ENCODE peak calls at places on chromosomes 13 and 19, in five cellular contexts. One of them, this sample, is unnamed.

GRCh38 chr19:14775855-14776254 is 2.5 kb downstream of the ADGRE2 start:
- DNase-seq in H1: no peak
- DNase-seq in HepG2: no peak
- DNase-seq in K562: peak
- DNase-seq in GM12878: no peak
- DNase-seq in this sample: no peak

GRCh38 chr13:76808927-76809326 is 77.3 kb downstream of the KCTD12 start:
- DNase-seq in H1: no peak
- DNase-seq in HepG2: no peak
- DNase-seq in GM12878: no peak
- DNase-seq in K562: no peak
- DNase-seq in this sample: no peak

GRCh38 chr19:38233740-38234251 is 9.8 kb upstream of the DPF1 start:
- DNase-seq in K562: peak
- DNase-seq in GM12878: no peak
- DNase-seq in HepG2: peak
- DNase-seq in H1: no peak
- DNase-seq in this sample: peak

GRCh38 chr19:37695144-37695899 is 24.2 kb downstream of the ZNF607 start:
- DNase-seq in HepG2: no peak
- DNase-seq in GM12878: no peak
- DNase-seq in K562: no peak
- DNase-seq in H1: no peak
- DNase-seq in this sample: no peak

GRCh38 chr13:20525601-20526544 is at the start of gene CRYL1:
- DNase-seq in GM12878: peak
- DNase-seq in K562: peak
- DNase-seq in H1: no peak
- DNase-seq in HepG2: peak
- DNase-seq in this sample: peak

GRCh38 chr19:41606215-41606837 is 20.5 kb downstream of the CEACAM4 start:
- DNase-seq in GM12878: no peak
- DNase-seq in HepG2: no peak
- DNase-seq in H1: no peak
- DNase-seq in K562: no peak
- DNase-seq in this sample: no peak

GRCh38 chr13:28204043-28204442 is 65.7 kb downstream of the PAN3 start:
- DNase-seq in K562: no peak
- DNase-seq in GM12878: no peak
- DNase-seq in H1: no peak
- DNase-seq in HepG2: peak
- DNase-seq in this sample: no peak

GRCh38 chr19:40740747-40741146 is 9.5 kb downstream of the ACTMAP start:
- DNase-seq in HepG2: no peak
- DNase-seq in GM12878: no peak
- DNase-seq in H1: no peak
- DNase-seq in K562: no peak
- DNase-seq in this sample: no peak

GRCh38 chr19:2659856-2660432 is 42.5 kb downstream of the GNG7 start:
- DNase-seq in HepG2: no peak
- DNase-seq in GM12878: no peak
- DNase-seq in H1: no peak
- DNase-seq in K562: no peak
- DNase-seq in this sample: no peak

GRCh38 chr13:30796132-30796832 is 60.9 kb downstream of the ALOX5AP start:
- DNase-seq in GM12878: peak
- DNase-seq in K562: no peak
- DNase-seq in HepG2: no peak
- DNase-seq in H1: no peak
- DNase-seq in this sample: peak
- TF ChIP-seq HDAC2 in GM12878: no peak
- TF ChIP-seq HDAC2 in K562: no peak
- TF ChIP-seq HDAC2 in HepG2: no peak
- TF ChIP-seq HDAC2 in H1: no peak
- TF ChIP-seq HDAC2 in this sample: no peak

GRCh38 chr13:40318366-40318765 is 348.1 kb downstream of the FOXO1 start:
- DNase-seq in H1: no peak
- DNase-seq in K562: no peak
- DNase-seq in HepG2: no peak
- DNase-seq in GM12878: no peak
- DNase-seq in this sample: no peak
- TF ChIP-seq KDM1A in H1: no peak
- TF ChIP-seq KDM1A in K562: no peak
- TF ChIP-seq KDM1A in HepG2: no peak
- TF ChIP-seq KDM1A in GM12878: no peak
- TF ChIP-seq KDM1A in this sample: no peak

DNA sequence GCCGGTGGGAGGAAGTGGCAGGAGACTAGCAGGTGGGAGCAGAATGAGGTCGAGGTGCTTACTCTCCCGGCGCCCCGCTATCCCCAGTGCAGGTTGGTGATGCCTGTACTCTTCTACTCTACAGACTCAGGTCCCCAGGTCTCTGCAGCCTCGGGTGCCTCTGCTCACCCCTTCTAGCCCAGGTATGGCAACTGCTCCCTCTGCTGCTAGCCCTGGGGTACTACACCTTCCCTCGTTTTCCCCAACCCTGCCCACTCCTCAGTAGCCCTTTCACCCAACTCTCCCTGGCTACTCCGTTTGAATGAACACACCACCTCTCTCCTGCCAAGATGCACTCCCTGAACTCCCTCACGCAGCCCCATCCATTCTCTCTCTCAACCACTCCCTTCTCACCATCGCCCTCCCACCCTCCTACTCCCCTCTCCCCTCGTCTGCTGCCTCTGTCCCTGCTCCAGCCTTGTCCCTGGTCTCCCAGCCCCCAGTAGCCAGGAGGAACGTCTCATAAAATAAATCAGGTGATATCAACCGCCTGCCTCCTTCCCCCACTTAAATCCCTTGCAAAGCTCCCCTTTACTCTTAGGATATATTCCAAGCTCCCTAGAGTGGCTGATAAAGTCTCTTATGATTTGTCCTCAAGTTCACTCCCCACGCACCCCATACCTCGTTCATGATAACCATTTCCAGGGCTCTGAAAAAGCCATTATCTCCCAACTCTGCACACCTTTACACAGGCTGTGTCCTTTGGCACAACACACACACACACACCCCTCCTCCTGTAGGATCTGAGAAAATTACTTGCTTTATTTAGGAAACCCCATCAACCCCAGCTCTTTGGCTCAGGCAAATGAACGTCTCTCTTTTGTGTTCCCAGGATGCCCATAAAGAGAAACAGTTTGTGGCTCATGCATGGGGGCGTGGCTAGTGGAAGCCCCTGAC is 8.2 kb upstream of the MEIS3 start:
- DNase-seq in HepG2: peak
- DNase-seq in H1: peak
- DNase-seq in K562: peak
- DNase-seq in GM12878: no peak
- DNase-seq in this sample: peak
- TF ChIP-seq HDAC2 in HepG2: no peak
- TF ChIP-seq HDAC2 in H1: no peak
- TF ChIP-seq HDAC2 in K562: no peak
- TF ChIP-seq HDAC2 in GM12878: no peak
- TF ChIP-seq HDAC2 in this sample: no peak

GRCh38 chr13:107551521-107551920 is 663.8 kb downstream of the LIG4 start:
- DNase-seq in GM12878: no peak
- DNase-seq in HepG2: no peak
- DNase-seq in K562: no peak
- DNase-seq in H1: no peak
- DNase-seq in this sample: no peak
- TF ChIP-seq KDM1A in GM12878: no peak
- TF ChIP-seq KDM1A in HepG2: no peak
- TF ChIP-seq KDM1A in K562: no peak
- TF ChIP-seq KDM1A in H1: no peak
- TF ChIP-seq KDM1A in this sample: no peak

This sample was measured in A549.